ENCODE peak calls at places on chromosomes 16 and 17, in seven cellular contexts. S is A549; U is IMR-90; Y is MM.1S; O is cardiac muscle cell; Z is CD8-positive, alpha-beta T cell; F is lower leg skin. I is an unnamed sample.
A peak's percentile ranks its signal among the peaks of the same experiment; 100 is the strongest.

GRCh38 chr16:89540557-89540956 is 19.9 kb upstream of the RPL13 start:
- DNase-seq in S (no peak), U (no peak), Y (no peak), O (no peak), Z (no peak), F (no peak), I (no peak)

GRCh38 chr17:78356163-78356713 is 3.6 kb downstream of the SOCS3 start:
- DNase-seq in S (peak; percentile 87), U (peak; percentile 98), Y (peak; percentile 97), O (peak; percentile 71), Z (peak; percentile 69), F (no peak), I (peak; percentile 98)

GRCh38 chr16:60553316-60553801 is 1482.9 kb downstream of the CDH8 start:
- DNase-seq in S (no peak), U (no peak), Y (no peak), O (no peak), Z (no peak), F (no peak), I (no peak)

GRCh38 chr17:51703364-51704341 is 443.3 kb downstream of the UTP18 start:
- DNase-seq in S (no peak), U (no peak), Y (no peak), O (peak; percentile 27), Z (no peak), F (no peak), I (no peak)

GRCh38 chr16:75139498-75139897 is 8.8 kb upstream of the ZFP1 start:
- DNase-seq in S (no peak), U (no peak), Y (no peak), O (no peak), Z (no peak), F (no peak), I (no peak)

GRCh38 chr17:19317359-19318095 is 45.0 kb downstream of the B9D1 start:
- DNase-seq in S (peak; percentile 60), U (peak; percentile 80), Y (peak; percentile 95), O (peak; percentile 72), Z (no peak), F (no peak), I (peak; percentile 68)

GRCh38 chr17:54935487-54935886 is 33.0 kb downstream of the COX11 start:
- DNase-seq in S (no peak), U (no peak), Y (no peak), O (no peak), Z (no peak), F (no peak), I (no peak)

GRCh38 chr16:11835309-11835708 is 16.0 kb downstream of the RSL1D1 start:
- DNase-seq in S (no peak), U (no peak), Y (no peak), O (no peak), Z (no peak), F (no peak), I (no peak)

GRCh38 chr17:37523715-37524219 is 34.1 kb downstream of the DUSP14 start:
- DNase-seq in S (no peak), U (no peak), Y (no peak), O (no peak), Z (no peak), F (peak; percentile 79), I (no peak)

DNA sequence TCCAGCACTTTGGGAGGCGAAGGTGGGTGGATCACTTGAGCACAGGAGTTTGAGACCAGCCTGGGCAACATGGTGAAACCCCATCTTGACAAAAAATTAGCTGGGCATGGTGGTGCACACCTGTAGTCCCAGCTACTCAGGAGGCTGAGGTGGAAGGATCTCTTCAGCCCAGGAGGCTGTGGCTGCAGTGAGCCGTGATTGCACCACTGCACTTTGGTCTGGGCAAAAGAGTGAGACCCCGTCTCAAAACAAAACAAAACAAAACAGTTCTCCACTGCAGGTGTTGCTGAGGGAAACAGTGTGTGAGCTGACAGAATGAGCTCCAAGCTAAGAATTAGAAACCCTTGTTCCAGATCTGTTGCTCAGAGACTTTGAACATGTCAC is 35.2 kb upstream of the TBX2 start:
- DNase-seq in S (no peak), U (no peak), Y (no peak), O (no peak), Z (no peak), F (no peak), I (no peak)
- TF ChIP-seq CTCF in S (no peak), U (no peak), Y (no peak), O (no peak), Z (no peak), F (no peak), I (no peak)

GRCh38 chr17:27380551-27380950 is 75.7 kb upstream of the KSR1 start:
- DNase-seq in S (no peak), U (no peak), Y (no peak), O (no peak), Z (no peak), F (peak; percentile 59), I (no peak)

GRCh38 chr17:27378482-27379200 is 77.6 kb upstream of the KSR1 start:
- DNase-seq in S (no peak), U (no peak), Y (no peak), O (no peak), Z (no peak), F (peak; percentile 32), I (no peak)

GRCh38 chr17:27381007-27381501 is 75.2 kb upstream of the KSR1 start:
- DNase-seq in S (peak; percentile 90), U (peak; percentile 20), Y (peak; percentile 68), O (peak; percentile 65), Z (peak; percentile 47), F (peak; percentile 90), I (peak; percentile 91)

GRCh38 chr17:27382025-27382424 is 74.2 kb upstream of the KSR1 start:
- DNase-seq in S (no peak), U (no peak), Y (no peak), O (no peak), Z (no peak), F (peak; percentile 34), I (no peak)

DNA sequence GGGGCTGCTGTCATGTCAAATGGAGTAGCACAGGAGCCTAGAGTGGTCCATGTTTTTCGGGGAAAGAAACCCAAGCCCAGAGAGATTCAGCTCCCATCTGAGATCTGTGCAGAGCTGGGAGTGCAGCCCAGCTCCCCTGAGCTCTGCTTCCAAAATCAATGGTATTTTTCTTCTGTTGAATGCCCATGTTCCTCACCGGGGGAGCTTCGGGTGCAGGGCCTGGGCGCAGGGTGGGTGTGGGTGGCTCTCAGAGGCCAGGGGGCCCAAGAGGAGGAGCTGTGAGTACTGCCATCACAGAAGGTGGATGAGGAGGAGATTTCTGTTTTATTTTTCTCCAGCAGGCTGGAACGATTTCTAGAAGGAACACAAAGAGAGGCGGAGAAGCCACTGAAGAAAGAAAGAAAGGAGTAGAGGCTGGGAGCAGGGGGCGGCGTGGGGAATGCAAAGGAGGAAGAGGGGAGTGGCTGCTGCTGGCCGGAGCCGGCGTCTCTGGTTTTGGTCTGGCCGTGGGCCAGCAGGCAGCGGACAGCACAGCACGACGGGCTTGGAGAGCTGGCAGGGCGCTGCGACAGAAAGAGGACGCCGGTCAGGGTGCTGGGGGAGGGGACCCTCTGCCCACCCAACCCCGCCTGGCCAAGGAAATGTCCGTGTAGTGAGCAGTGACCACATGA is 76.2 kb upstream of the KSR1 start:
- DNase-seq in S (no peak), U (peak; percentile 43), Y (no peak), O (peak; percentile 78), Z (no peak), F (peak; percentile 88), I (no peak)
- H3K4me3 ChIP-seq in S (peak overlapping the region; percentile 27), U (no peak overlapping the region), Y (no peak overlapping the region), O (no peak overlapping the region), Z (no peak overlapping the region), F (no peak overlapping the region), I (no peak overlapping the region)

GRCh38 chr17:77061711-77062110 is 79.1 kb upstream of the SEC14L1 start:
- DNase-seq in S (no peak), U (no peak), Y (no peak), O (no peak), Z (no peak), F (no peak), I (no peak)
- TF ChIP-seq CTCF in S (no peak), U (no peak), Y (no peak), O (no peak), Z (no peak), F (no peak), I (no peak)

GRCh38 chr17:72778161-72779151 is 314.0 kb downstream of the SLC39A11 start:
- DNase-seq in S (no peak), U (no peak), Y (no peak), O (no peak), Z (no peak), F (no peak), I (no peak)
- H3K4me3 ChIP-seq in S (no peak overlapping the region), U (no peak overlapping the region), Y (no peak overlapping the region), O (no peak overlapping the region), Z (no peak overlapping the region), F (no peak overlapping the region), I (no peak overlapping the region)

DNA sequence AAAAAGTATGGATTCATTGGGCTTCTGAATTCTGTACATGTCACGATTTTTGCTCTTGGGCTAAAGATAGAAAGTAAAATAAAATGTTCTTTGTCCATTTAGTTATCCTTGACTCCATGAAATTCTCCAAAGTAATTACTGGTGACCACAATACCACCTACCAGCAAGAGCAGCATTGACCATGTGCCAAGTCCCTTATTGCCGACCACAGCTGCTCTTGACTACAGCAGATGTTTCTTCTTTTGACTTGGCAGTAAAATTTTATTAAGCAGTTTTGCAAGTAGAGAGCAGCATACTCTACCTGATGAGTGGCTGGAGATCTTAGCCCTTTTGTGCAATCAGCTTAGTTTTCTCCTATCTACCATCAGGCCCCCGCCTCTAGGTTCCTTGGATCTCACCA is 152.2 kb upstream of the TBX2 start:
- DNase-seq in S (no peak), U (peak; percentile 82), Y (no peak), O (peak; percentile 90), Z (no peak), F (no peak), I (no peak)
- TF ChIP-seq CTCF in S (no peak), U (no peak), Y (no peak), O (no peak), Z (no peak), F (no peak), I (no peak)